ENCODE peak calls at places on chromosomes 5 and 9, in ten cellular contexts. Z is nephron progenitor cell, W is NB4, M is left ventricle myocardium inferior, I is endothelial cell, C is WTC11, P is MM.1S, V is astrocyte of the spinal cord, U is neural progenitor cell, D is tibial nerve. R is an unnamed sample.
A peak's percentile ranks its signal among the peaks of the same experiment; 100 is the strongest.

GRCh38 chr9:123486431-123486830 is 130.4 kb downstream of the CRB2 start:
- DNase-seq in Z (no peak), W (no peak), M (no peak), I (no peak), C (no peak), P (no peak), V (no peak), U (no peak), D (no peak), R (no peak)

GRCh38 chr9:135520916-135521607 is at the start of gene LCN1:
- DNase-seq in Z (no peak), W (no peak), M (no peak), I (no peak), C (no peak), P (no peak), V (no peak), U (no peak), D (no peak), R (no peak)

GRCh38 chr5:1737790-1738405 is 61.7 kb downstream of the MRPL36 start:
- DNase-seq in Z (peak; percentile 32), W (peak; percentile 54), M (no peak), I (peak; percentile 24), C (no peak), P (peak; percentile 56), V (peak; percentile 5), U (peak; percentile 54), D (no peak), R (no peak)

GRCh38 chr5:149205625-149206523 is 64.6 kb downstream of the ABLIM3 start:
- DNase-seq in Z (no peak), W (no peak), M (peak; percentile 29), I (no peak), C (no peak), P (no peak), V (peak; percentile 78), U (no peak), D (no peak), R (no peak)

GRCh38 chr5:173283318-173284288 is 44.6 kb downstream of the STC2 start:
- DNase-seq in Z (peak; percentile 87), W (peak; percentile 83), M (peak; percentile 82), I (peak; percentile 85), C (peak; percentile 87), P (peak; percentile 93), V (peak; percentile 51), U (peak; percentile 85), D (peak; percentile 19), R (peak; percentile 70)

GRCh38 chr9:70352802-70353201 is 61.7 kb downstream of the KLF9 start:
- DNase-seq in Z (no peak), W (peak; percentile 4), M (no peak), I (no peak), C (no peak), P (no peak), V (peak; percentile 17), U (no peak), D (no peak), R (no peak)

GRCh38 chr5:151315998-151316597 is 12.5 kb upstream of the SLC36A3 start:
- DNase-seq in Z (peak; percentile 83), W (peak; percentile 60), M (peak; percentile 77), I (peak; percentile 80), C (peak; percentile 78), P (peak; percentile 73), V (peak; percentile 61), U (peak; percentile 78), D (peak; percentile 71), R (peak; percentile 56)

GRCh38 chr5:68192679-68193060 is 22.9 kb upstream of the PIK3R1 start:
- DNase-seq in Z (no peak), W (no peak), M (no peak), I (no peak), C (no peak), P (no peak), V (peak; percentile 49), U (no peak), D (no peak), R (no peak)

GRCh38 chr9:129008469-129008965 is 19.6 kb downstream of the SH3GLB2 start:
- DNase-seq in Z (no peak), W (no peak), M (no peak), I (no peak), C (no peak), P (no peak), V (no peak), U (no peak), D (no peak), R (no peak)

GRCh38 chr5:51388488-51389325 is 5.5 kb downstream of the ISL1 start:
- DNase-seq in Z (no peak), W (no peak), M (no peak), I (no peak), C (no peak), P (no peak), V (no peak), U (no peak), D (no peak), R (no peak)

GRCh38 chr5:56725709-56726108 is 89.6 kb upstream of the MAP3K1 start:
- DNase-seq in Z (no peak), W (peak; percentile 79), M (no peak), I (no peak), C (no peak), P (no peak), V (no peak), U (no peak), D (no peak), R (no peak)

GRCh38 chr5:31731016-31731415 is 92.1 kb downstream of the PDZD2 start:
- DNase-seq in Z (no peak), W (no peak), M (no peak), I (no peak), C (no peak), P (no peak), V (no peak), U (no peak), D (no peak), R (no peak)

GRCh38 chr9:107952773-107953172 is 463.2 kb upstream of the KLF4 start:
- DNase-seq in Z (no peak), W (no peak), M (no peak), I (no peak), C (no peak), P (no peak), V (no peak), U (no peak), D (no peak), R (no peak)

GRCh38 chr9:107954303-107954702 is 464.7 kb upstream of the KLF4 start:
- DNase-seq in Z (no peak), W (no peak), M (no peak), I (no peak), C (no peak), P (no peak), V (no peak), U (no peak), D (no peak), R (no peak)

GRCh38 chr9:107949058-107949457 is 459.5 kb upstream of the KLF4 start:
- DNase-seq in Z (no peak), W (peak; percentile 78), M (no peak), I (no peak), C (no peak), P (no peak), V (no peak), U (no peak), D (no peak), R (no peak)

GRCh38 chr9:107953556-107954158 is 464.1 kb upstream of the KLF4 start:
- DNase-seq in Z (no peak), W (no peak), M (no peak), I (no peak), C (no peak), P (no peak), V (no peak), U (no peak), D (no peak), R (no peak)

GRCh38 chr9:107951511-107951910 is 461.9 kb upstream of the KLF4 start:
- DNase-seq in Z (no peak), W (no peak), M (no peak), I (no peak), C (no peak), P (no peak), V (no peak), U (no peak), D (no peak), R (no peak)
- TF ChIP-seq CTCF in Z (no peak), W (no peak), M (no peak), I (no peak), C (no peak), P (no peak), V (no peak), U (no peak), D (no peak), R (no peak)

GRCh38 chr5:6450235-6450860 is 1.7 kb downstream of the UBE2QL1 start:
- DNase-seq in Z (no peak), W (no peak), M (no peak), I (no peak), C (no peak), P (peak; percentile 33), V (no peak), U (peak; percentile 53), D (no peak), R (no peak)
- TF ChIP-seq CTCF in Z (no peak), W (no peak), M (no peak), I (no peak), C (no peak), P (no peak), V (no peak), U (no peak), D (no peak), R (no peak)

DNA sequence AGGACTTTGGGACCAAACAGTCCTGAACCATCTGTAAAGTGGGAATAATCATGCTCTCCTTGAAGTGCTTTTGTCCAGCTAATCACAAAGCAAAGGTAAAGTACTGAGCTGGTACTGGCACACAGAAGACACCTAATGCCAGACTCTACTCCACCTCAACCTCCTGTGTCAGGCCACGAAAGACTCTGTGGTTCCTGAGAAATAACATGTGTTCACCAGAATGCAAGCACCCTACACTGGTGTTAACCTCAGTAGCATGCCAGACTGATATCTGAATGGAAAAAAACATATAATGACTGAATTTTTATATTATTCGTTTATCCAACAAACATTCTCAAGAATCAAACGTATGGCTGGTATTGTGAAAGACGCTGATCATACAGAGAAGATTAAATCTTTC is 97.1 kb upstream of the IFNE start:
- DNase-seq in Z (no peak), W (no peak), M (no peak), I (no peak), C (no peak), P (no peak), V (peak; percentile 57), U (no peak), D (no peak), R (no peak)
- TF ChIP-seq CTCF in Z (no peak), W (no peak), M (no peak), I (no peak), C (no peak), P (no peak), V (no peak), U (no peak), D (no peak), R (no peak)

GRCh38 chr5:102666164-102666951 is 88.7 kb upstream of the PAM start:
- DNase-seq in Z (no peak), W (no peak), M (no peak), I (no peak), C (no peak), P (no peak), V (no peak), U (peak; percentile 40), D (no peak), R (no peak)

GRCh38 chr5:102664946-102665345 is 90.2 kb upstream of the PAM start:
- DNase-seq in Z (no peak), W (no peak), M (no peak), I (no peak), C (no peak), P (no peak), V (no peak), U (no peak), D (no peak), R (no peak)

GRCh38 chr5:102668220-102668930 is 86.7 kb upstream of the PAM start:
- DNase-seq in Z (no peak), W (no peak), M (no peak), I (no peak), C (no peak), P (no peak), V (no peak), U (no peak), D (no peak), R (no peak)

GRCh38 chr5:102670224-102670836 is 84.8 kb upstream of the PAM start:
- DNase-seq in Z (no peak), W (peak; percentile 20), M (no peak), I (peak; percentile 44), C (peak; percentile 59), P (no peak), V (no peak), U (peak; percentile 60), D (no peak), R (no peak)
- TF ChIP-seq CTCF in Z (peak; percentile 40), W (peak; percentile 56), M (peak; percentile 66), I (peak; percentile 64), C (peak; percentile 73), P (peak; percentile 40), V (peak; percentile 64), U (peak; percentile 77), D (peak; percentile 13), R (peak; percentile 61)

R was measured in mesothelial cell of epicardium.